ENCODE peak calls at places on chromosomes 7 and 10, in four cellular contexts. V is thyroid gland, R is heart left ventricle, I is hepatocyte. B is an unnamed sample.

GRCh38 chr7:16914771-16915170 is 33.0 kb upstream of the AGR3 start:
- DNase-seq in V (no peak), R (no peak), I (no peak), B (no peak)

GRCh38 chr10:62934258-62934657 is 118.1 kb upstream of the EGR2 start:
- DNase-seq in V (no peak), R (no peak), I (no peak), B (no peak)

GRCh38 chr10:94225589-94225988 is 137.2 kb downstream of the NOC3L start:
- DNase-seq in V (no peak), R (no peak), I (no peak), B (no peak)

GRCh38 chr7:93968911-93969620 is 35.1 kb downstream of the BET1 start:
- DNase-seq in V (no peak), R (no peak), I (no peak), B (no peak)

GRCh38 chr7:108010377-108010776 is 7.4 kb upstream of the LAMB1 start:
- DNase-seq in V (no peak), R (no peak), I (no peak), B (no peak)

GRCh38 chr7:96910484-96910883 is 94.9 kb upstream of the DLX6 start:
- DNase-seq in V (no peak), R (no peak), I (peak; percentile 26), B (no peak)

GRCh38 chr10:77405771-77406241 is 231.8 kb downstream of the KCNMA1 start:
- DNase-seq in V (peak; percentile 75), R (no peak), I (peak; percentile 89), B (peak; percentile 33)

GRCh38 chr10:36256905-36257304 is 614.8 kb upstream of the FZD8 start:
- DNase-seq in V (no peak), R (no peak), I (peak; percentile 13), B (no peak)

GRCh38 chr7:1737956-1738355 is 67.9 kb downstream of the ELFN1 start:
- DNase-seq in V (no peak), R (no peak), I (no peak), B (no peak)

GRCh38 chr7:22826593-22826992 is 3.9 kb upstream of the TOMM7 start:
- DNase-seq in V (no peak), R (no peak), I (no peak), B (no peak)

GRCh38 chr7:84981038-84981601 is 205.7 kb downstream of the SEMA3D start:
- DNase-seq in V (no peak), R (no peak), I (no peak), B (no peak)

GRCh38 chr7:80453699-80454340 is 58.0 kb downstream of the GNAT3 start:
- DNase-seq in V (no peak), R (no peak), I (peak; percentile 29), B (no peak)

GRCh38 chr7:89661876-89662275 is 492.4 kb upstream of the STEAP1 start:
- DNase-seq in V (no peak), R (no peak), I (peak; percentile 3), B (no peak)

GRCh38 chr7:45067582-45067981 is 21.2 kb downstream of the NACAD start:
- DNase-seq in V (no peak), R (no peak), I (no peak), B (no peak)

GRCh38 chr7:55588976-55589604 is 16.8 kb upstream of the VOPP1 start:
- DNase-seq in V (no peak), R (no peak), I (no peak), B (no peak)

GRCh38 chr7:106151459-106152312 is 39.6 kb upstream of the SYPL1 start:
- DNase-seq in V (no peak), R (no peak), I (no peak), B (no peak)

GRCh38 chr10:132648072-132648855 is 110.7 kb downstream of the INPP5A start:
- DNase-seq in V (no peak), R (no peak), I (no peak), B (no peak)

GRCh38 chr10:102643346-102644065 is 773 bp upstream of the TRIM8 start:
- DNase-seq in V (peak; percentile 70), R (peak; percentile 87), I (peak; percentile 81), B (no peak)

GRCh38 chr10:96556003-96556402 is 30.8 kb downstream of the TM9SF3 start:
- DNase-seq in V (peak; percentile 39), R (no peak), I (peak; percentile 20), B (no peak)

GRCh38 chr10:96565774-96566173 is 21.0 kb downstream of the TM9SF3 start:
- DNase-seq in V (no peak), R (no peak), I (no peak), B (no peak)

GRCh38 chr10:96560489-96560888 is 26.3 kb downstream of the TM9SF3 start:
- DNase-seq in V (no peak), R (no peak), I (no peak), B (no peak)

GRCh38 chr10:96560970-96561887 is 25.6 kb downstream of the TM9SF3 start:
- DNase-seq in V (no peak), R (no peak), I (peak; percentile 25), B (no peak)
- H3K36me3 ChIP-seq in V (peaks cover 6% of the 10 kb centered on the region), R (peaks cover 73% of the 10 kb centered on the region), I (no peaks in the 10 kb centered on the region), B (no peaks in the 10 kb centered on the region)

GRCh38 chr10:56633876-56634452 is 272.9 kb upstream of the ZWINT start:
- DNase-seq in V (no peak), R (no peak), I (no peak), B (no peak)

DNA sequence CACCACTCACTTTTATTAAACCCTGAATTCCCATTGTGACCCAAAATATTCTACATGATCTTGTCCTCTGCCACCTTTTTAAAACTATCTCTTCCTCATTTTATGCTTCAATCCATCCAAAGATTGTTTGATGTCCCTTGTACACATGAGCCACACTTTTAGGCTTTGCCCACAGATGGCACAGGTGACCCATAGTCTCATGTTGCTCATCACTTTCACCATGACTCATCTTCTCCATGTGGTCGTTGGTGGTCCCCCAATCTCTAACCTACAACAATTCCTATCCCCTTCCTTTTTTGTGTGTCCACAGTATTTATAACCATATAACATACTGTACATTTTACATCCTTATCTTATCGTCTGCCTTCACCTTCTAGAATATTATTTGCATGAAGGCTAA is 271.5 kb upstream of the ZWINT start:
- DNase-seq in V (no peak), R (no peak), I (no peak), B (no peak)
- H3K36me3 ChIP-seq in V (no peaks in the 10 kb centered on the region), R (no peaks in the 10 kb centered on the region), I (no peaks in the 10 kb centered on the region), B (no peaks in the 10 kb centered on the region)

DNA sequence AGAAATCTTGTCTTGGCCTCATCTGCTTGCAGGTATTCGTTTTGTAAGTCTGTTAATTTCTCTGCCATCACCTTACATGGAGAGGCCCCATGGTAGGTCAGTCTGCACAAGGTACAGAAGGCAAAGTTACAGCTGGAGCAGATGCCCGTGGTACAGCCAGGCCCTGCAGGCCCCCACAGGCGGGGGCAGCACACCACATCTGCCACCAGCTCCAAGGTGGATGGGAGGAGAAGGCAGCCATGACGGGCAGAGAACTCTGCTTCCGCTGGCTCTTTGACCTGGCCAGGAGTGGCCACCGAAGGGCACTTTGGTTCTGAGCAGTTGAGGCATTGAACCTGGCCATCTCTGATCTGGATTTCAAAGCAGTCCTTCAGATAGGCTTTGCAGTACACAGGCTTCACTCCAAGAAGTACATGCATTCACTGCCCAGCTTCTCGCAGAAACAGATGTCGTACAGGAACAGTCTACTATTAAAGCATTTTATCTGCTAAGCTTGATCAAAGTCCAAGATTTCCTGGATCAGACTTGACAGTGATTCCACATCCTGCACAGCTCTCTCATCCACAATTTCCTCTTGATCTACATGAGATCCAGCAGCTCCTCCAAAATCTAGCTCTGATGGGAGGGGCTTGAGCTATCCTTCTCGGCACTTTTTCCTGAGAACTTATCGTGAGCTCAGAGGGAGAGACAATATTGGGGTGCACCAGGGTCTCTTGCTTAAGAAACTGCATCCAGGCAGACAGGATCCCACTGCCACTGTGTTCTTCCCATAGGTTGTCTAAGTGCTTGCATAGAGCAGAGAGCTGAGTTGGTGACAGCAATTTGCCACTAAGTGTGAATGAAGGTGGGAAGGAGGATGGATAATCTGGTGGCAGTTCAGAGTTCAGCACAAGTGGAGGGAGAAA is 120.7 kb downstream of the TRRAP start:
- DNase-seq in V (no peak), R (no peak), I (no peak), B (no peak)
- H3K36me3 ChIP-seq in V (peaks cover 15% of the 10 kb centered on the region), R (peaks cover 97% of the 10 kb centered on the region), I (no peaks in the 10 kb centered on the region), B (no peaks in the 10 kb centered on the region)

DNA sequence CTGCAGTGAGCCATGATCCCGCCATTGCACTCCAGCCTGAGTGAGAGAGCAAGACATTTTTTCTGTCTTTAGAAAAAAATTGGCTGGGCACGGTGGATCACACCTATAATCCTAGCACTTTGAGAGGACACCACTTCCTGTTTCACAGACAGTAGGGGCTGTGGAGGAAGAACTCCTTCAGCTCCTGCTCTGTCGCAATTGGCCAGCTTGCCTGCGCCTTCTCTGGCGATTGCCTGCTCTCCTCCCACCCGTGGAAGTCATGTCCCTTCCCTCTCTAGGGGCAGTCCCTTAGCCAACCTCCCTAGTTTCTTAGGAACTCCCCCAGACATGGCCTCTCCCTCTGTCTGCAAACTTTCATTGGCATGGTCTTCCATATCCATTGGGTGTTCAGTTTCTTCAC is 8.7 kb downstream of the PDSS1 start:
- DNase-seq in V (no peak), R (no peak), I (no peak), B (no peak)
- H3K36me3 ChIP-seq in V (no peaks in the 10 kb centered on the region), R (peaks cover 50% of the 10 kb centered on the region), I (no peaks in the 10 kb centered on the region), B (peaks cover 6% of the 10 kb centered on the region)

DNA sequence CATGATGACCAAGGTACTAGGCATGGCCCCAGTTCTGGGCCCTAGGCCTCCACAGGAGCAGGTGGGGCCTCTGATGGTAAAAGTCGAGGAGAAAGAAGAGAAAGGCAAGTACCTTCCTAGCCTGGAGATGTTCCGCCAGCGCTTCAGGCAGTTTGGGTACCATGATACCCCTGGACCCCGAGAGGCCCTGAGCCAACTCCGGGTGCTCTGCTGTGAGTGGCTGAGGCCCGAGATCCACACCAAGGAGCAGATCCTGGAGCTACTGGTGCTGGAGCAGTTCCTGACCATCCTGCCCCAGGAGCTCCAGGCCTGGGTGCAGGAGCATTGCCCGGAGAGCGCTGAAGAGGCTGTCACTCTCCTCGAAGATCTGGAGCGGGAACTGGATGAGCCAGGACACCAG is 7.4 kb downstream of the ZSCAN21 start:
- DNase-seq in V (no peak), R (no peak), I (no peak), B (no peak)
- H3K36me3 ChIP-seq in V (peaks cover 17% of the 10 kb centered on the region), R (peaks cover 50% of the 10 kb centered on the region), I (no peaks in the 10 kb centered on the region), B (peaks cover 11% of the 10 kb centered on the region)

GRCh38 chr10:17232276-17232987 is 4.4 kb downstream of the VIM start:
- DNase-seq in V (no peak), R (no peak), I (no peak), B (no peak)
- H3K36me3 ChIP-seq in V (peaks cover 70% of the 10 kb centered on the region), R (peaks cover 80% of the 10 kb centered on the region), I (peaks cover 3% of the 10 kb centered on the region), B (peaks cover 16% of the 10 kb centered on the region)

GRCh38 chr7:76057813-76058145 is 9.9 kb downstream of the MDH2 start:
- DNase-seq in V (no peak), R (no peak), I (no peak), B (no peak)
- H3K36me3 ChIP-seq in V (peaks cover 47% of the 10 kb centered on the region), R (peaks cover 98% of the 10 kb centered on the region), I (no peaks in the 10 kb centered on the region), B (peaks cover 12% of the 10 kb centered on the region)

DNA sequence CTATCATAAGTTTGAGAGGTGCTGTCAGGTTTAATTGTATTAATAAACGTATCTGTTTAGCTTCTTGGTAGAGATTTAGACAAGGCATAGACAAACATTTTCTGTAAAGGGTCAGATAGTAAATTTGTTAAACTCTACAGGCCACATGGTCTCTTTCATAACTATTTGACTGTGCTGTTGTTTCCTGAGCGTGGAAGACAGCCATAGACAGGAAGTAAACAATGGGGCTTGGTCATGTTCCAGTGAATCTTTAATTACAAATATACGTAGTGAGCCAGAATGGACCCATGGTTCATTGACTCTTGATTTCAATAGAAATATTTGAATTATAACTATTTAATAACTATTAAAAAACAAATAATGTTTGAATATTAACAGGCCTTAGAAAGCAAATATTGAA is 451.1 kb downstream of the SH2D4B start:
- DNase-seq in V (no peak), R (no peak), I (no peak), B (no peak)
- H3K36me3 ChIP-seq in V (no peaks in the 10 kb centered on the region), R (no peaks in the 10 kb centered on the region), I (no peaks in the 10 kb centered on the region), B (no peaks in the 10 kb centered on the region)

GRCh38 chr10:103652599-103653281 is 159.2 kb downstream of the NEURL1 start:
- DNase-seq in V (no peak), R (no peak), I (no peak), B (no peak)
- H3K36me3 ChIP-seq in V (no peaks in the 10 kb centered on the region), R (no peaks in the 10 kb centered on the region), I (no peaks in the 10 kb centered on the region), B (no peaks in the 10 kb centered on the region)